ENCODE peak calls at places on chromosomes 3 and 15, in seven cellular contexts. T, Y, N, E, F, H and B are unnamed samples.

GRCh38 chr3:146138904-146139303 is 22.1 kb downstream of the PLOD2 start:
- DNase-seq in T (no peak), N (no peak), Y (no peak), E (no peak), F (no peak), H (no peak), B (peak)

GRCh38 chr3:171485338-171485737 is 25.1 kb upstream of the TNIK start:
- DNase-seq in E (no peak), Y (no peak), H (no peak), T (no peak), N (no peak), F (no peak), B (no peak)

GRCh38 chr15:76217029-76217866 is 94.0 kb downstream of the ETFA start:
- DNase-seq in E (peak), N (peak), F (no peak), T (no peak), H (no peak), Y (peak), B (peak)

GRCh38 chr15:63049747-63050439 is 7.3 kb downstream of the TPM1 start:
- DNase-seq in T (no peak), F (no peak), N (no peak), E (no peak), Y (peak), H (no peak), B (peak)

GRCh38 chr15:31930967-31931366 is 99.3 kb upstream of the CHRNA7 start:
- DNase-seq in Y (no peak), E (no peak), T (no peak), F (no peak), H (no peak), N (no peak), B (no peak)

GRCh38 chr15:77753238-77753873 is 120.6 kb upstream of the LINGO1 start:
- DNase-seq in T (no peak), F (no peak), H (peak), Y (peak), N (no peak), E (peak), B (peak)

GRCh38 chr15:85839637-85840036 is 44.9 kb upstream of the KLHL25 start:
- DNase-seq in H (no peak), E (no peak), T (no peak), N (no peak), Y (no peak), F (no peak), B (no peak)

GRCh38 chr15:28957606-28958498 is 72.1 kb downstream of the APBA2 start:
- DNase-seq in Y (no peak), T (no peak), H (no peak), E (no peak), N (no peak), F (no peak), B (no peak)

GRCh38 chr15:85821545-85821944 is 26.8 kb upstream of the KLHL25 start:
- DNase-seq in E (no peak), N (no peak), F (no peak), Y (no peak), T (no peak), H (no peak), B (no peak)

GRCh38 chr15:88918738-88919137 is 5.6 kb upstream of the MFGE8 start:
- DNase-seq in N (peak), H (no peak), Y (peak), T (peak), F (peak), E (peak), B (peak)

GRCh38 chr15:64426845-64427465 is 33.4 kb upstream of the ZNF609 start:
- DNase-seq in T (no peak), E (peak), Y (peak), N (peak), H (peak), F (no peak), B (peak)

GRCh38 chr3:9135930-9136525 is 113.4 kb downstream of the SRGAP3 start:
- DNase-seq in N (no peak), Y (no peak), F (peak), E (no peak), H (no peak), T (no peak), B (no peak)

GRCh38 chr15:36696191-36696590 is 116.8 kb downstream of the CDIN1 start:
- DNase-seq in T (no peak), F (no peak), Y (peak), N (no peak), E (no peak), H (no peak), B (no peak)

GRCh38 chr3:42498034-42498433 is 4.4 kb upstream of the VIPR1 start:
- DNase-seq in T (no peak), F (no peak), N (no peak), E (no peak), Y (no peak), H (no peak), B (no peak)

GRCh38 chr3:67017211-67017610 is 19.1 kb downstream of the KBTBD8 start:
- DNase-seq in H (peak), E (no peak), N (no peak), F (no peak), Y (no peak), T (no peak), B (peak)

GRCh38 chr15:91472316-91472756 is 372.3 kb downstream of the SV2B start:
- DNase-seq in H (no peak), E (no peak), F (no peak), T (no peak), N (no peak), Y (no peak), B (peak)

GRCh38 chr3:141500397-141500796 is 13.6 kb downstream of the RASA2 start:
- DNase-seq in H (no peak), T (no peak), Y (no peak), E (no peak), N (no peak), F (no peak), B (no peak)

GRCh38 chr3:29695201-29695904 is 414.5 kb downstream of the RBMS3 start:
- DNase-seq in E (peak), N (peak), H (no peak), T (peak), Y (peak), F (no peak), B (peak)

GRCh38 chr3:10223676-10224639 is 24.3 kb upstream of the TATDN2 start:
- DNase-seq in F (no peak), Y (no peak), T (no peak), N (no peak), E (no peak), H (no peak), B (no peak)

GRCh38 chr3:29887450-29887849 is 606.6 kb downstream of the RBMS3 start:
- DNase-seq in F (no peak), Y (no peak), H (no peak), T (no peak), E (no peak), N (no peak), B (no peak)

GRCh38 chr3:11434697-11435096 is 162.5 kb downstream of the ATG7 start:
- DNase-seq in N (no peak), H (no peak), T (no peak), F (no peak), E (no peak), Y (no peak), B (no peak)

GRCh38 chr15:93929375-93930094 is 301.8 kb upstream of the MCTP2 start:
- DNase-seq in F (peak), T (peak), H (no peak), N (peak), Y (no peak), E (no peak), B (peak)

GRCh38 chr3:32901005-32901932 is 50.2 kb upstream of the CCR4 start:
- DNase-seq in F (no peak), E (peak), H (no peak), T (no peak), N (peak), Y (no peak), B (peak)

GRCh38 chr3:168096210-168096795 is 579 bp upstream of the GOLIM4 start:
- DNase-seq in E (peak), F (peak), H (peak), N (peak), Y (peak), T (peak), B (peak)

GRCh38 chr15:85155360-85155759 is 173.7 kb downstream of the PDE8A start:
- DNase-seq in E (no peak), T (no peak), N (no peak), F (no peak), H (no peak), Y (no peak), B (no peak)

GRCh38 chr3:138944842-138945645 is 1.9 kb downstream of the FOXL2 start:
- DNase-seq in E (no peak), F (no peak), H (peak), T (no peak), Y (no peak), N (no peak), B (peak)

GRCh38 chr15:88790486-88790885 is 12.8 kb upstream of the ACAN start:
- DNase-seq in Y (no peak), N (no peak), E (no peak), H (no peak), T (no peak), F (no peak), B (no peak)

GRCh38 chr3:156552973-156553372 is 1.9 kb downstream of the SSR3 start:
- DNase-seq in N (no peak), Y (no peak), T (no peak), F (no peak), H (no peak), E (no peak), B (no peak)

GRCh38 chr3:29802057-29802456 is 521.2 kb downstream of the RBMS3 start:
- DNase-seq in E (peak), N (no peak), T (no peak), F (no peak), Y (no peak), H (peak), B (peak)

GRCh38 chr3:16350041-16350952 is 85.3 kb downstream of the OXNAD1 start:
- DNase-seq in F (no peak), N (peak), H (no peak), Y (no peak), E (no peak), T (no peak), B (peak)

GRCh38 chr3:112128843-112129727 is 4.0 kb downstream of the GCSAM start:
- DNase-seq in E (peak), T (no peak), Y (no peak), H (peak), N (peak), F (no peak), B (peak)

GRCh38 chr3:187746479-187747335 is 1.4 kb upstream of the BCL6 start:
- DNase-seq in N (no peak), T (peak), F (no peak), E (peak), Y (no peak), H (no peak), B (peak)

GRCh38 chr3:187746059-187746453 is 788 bp upstream of the BCL6 start:
- DNase-seq in F (no peak), Y (no peak), E (no peak), T (no peak), H (no peak), N (no peak), B (peak)

GRCh38 chr3:187748050-187748481 is 2.8 kb upstream of the BCL6 start:
- DNase-seq in T (peak), F (peak), Y (peak), N (no peak), H (peak), E (peak), B (peak)

GRCh38 chr3:187745201-187746058 is at the start of gene BCL6:
- DNase-seq in H (peak), Y (peak), E (peak), F (peak), N (peak), T (peak), B (peak)

GRCh38 chr3:187747506-187747905 is 2.2 kb upstream of the BCL6 start:
- DNase-seq in E (no peak), T (no peak), N (no peak), Y (no peak), F (no peak), H (no peak), B (no peak)
- H3K4me3 ChIP-seq in E (no peak), T (peak), N (no peak), Y (no peak), F (peak), H (no peak), B (no peak)

GRCh38 chr3:27720029-27720518 is 2.0 kb downstream of the EOMES start:
- DNase-seq in T (no peak), Y (no peak), F (no peak), H (no peak), E (no peak), N (no peak), B (no peak)

GRCh38 chr3:27722957-27723802 is 1.1 kb upstream of the EOMES start:
- DNase-seq in H (no peak), Y (peak), E (no peak), F (no peak), N (no peak), T (no peak), B (no peak)

GRCh38 chr3:27720899-27721716 is 1.0 kb downstream of the EOMES start:
- DNase-seq in F (no peak), T (no peak), E (peak), H (peak), N (no peak), Y (no peak), B (no peak)

GRCh38 chr3:27723803-27724458 is 1.8 kb upstream of the EOMES start:
- DNase-seq in H (no peak), Y (no peak), E (no peak), N (no peak), T (no peak), F (no peak), B (no peak)

GRCh38 chr3:27721717-27722564 is at the start of gene EOMES:
- DNase-seq in F (no peak), T (no peak), N (no peak), H (peak), E (peak), Y (peak), B (no peak)
- TF ChIP-seq CTCF in F (peak), T (no peak), N (peak), H (peak), E (peak), Y (peak), B (peak)

DNA sequence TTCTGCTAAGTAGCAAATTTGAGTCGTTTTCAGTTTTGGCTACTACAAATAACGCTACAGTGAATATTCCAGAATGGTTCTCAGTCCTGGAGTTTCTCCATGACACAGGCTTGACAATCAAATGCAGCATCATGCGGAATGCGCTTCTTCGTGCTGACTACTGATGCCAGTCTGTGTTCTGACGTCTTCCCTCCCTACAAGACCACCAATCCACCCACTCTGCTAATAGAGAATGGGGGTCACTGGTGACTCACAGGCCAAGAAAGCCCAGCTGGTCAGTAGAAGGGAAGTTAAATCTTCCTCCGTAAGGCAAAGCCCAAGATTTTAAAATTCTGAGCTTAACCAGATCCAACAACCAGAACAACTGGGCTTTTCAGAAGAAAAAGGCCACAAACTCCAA is 115.1 kb downstream of the XXYLT1 start:
- DNase-seq in F (no peak), Y (peak), N (no peak), T (no peak), E (no peak), H (no peak), B (no peak)
- H3K4me3 ChIP-seq in F (no peak), Y (no peak), N (no peak), T (no peak), E (no peak), H (no peak), B (no peak)

DNA sequence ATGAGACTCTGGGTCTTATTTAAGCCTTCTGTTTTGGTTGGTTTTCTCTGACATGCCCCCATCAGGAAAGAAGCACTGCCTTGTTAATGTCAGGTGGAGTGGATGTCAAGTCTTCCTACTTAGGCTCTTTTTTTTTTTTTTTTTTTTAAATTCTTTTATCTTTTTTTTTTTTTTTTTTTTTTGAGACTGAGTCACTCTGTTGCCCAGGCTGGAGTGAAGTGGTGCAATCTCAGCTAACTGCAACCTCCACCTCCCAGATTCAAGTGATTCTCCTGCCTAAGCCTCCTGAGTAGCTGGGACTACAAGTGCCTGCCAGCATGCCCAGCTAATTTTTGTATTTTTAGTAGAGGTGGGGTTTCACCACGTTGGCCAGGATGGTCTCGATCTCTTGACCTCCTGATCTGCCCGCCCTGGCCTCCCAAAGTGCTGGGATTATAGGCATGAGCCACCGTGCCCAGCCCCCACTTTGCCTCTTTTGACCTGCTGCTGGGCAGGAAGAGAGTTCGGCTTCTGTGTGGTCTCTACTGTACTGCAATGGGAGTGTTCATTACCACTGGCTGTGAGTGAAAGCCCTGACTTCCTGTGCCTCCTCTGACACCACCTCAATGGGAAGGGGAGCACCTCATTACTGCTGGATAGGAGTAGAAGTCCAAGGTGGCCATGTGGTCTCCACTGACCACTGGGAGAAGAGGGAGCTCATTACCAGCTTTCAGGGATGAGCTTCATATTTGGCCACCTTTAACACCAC is 10.9 kb downstream of the CTDSPL start:
- DNase-seq in E (no peak), N (no peak), T (no peak), H (no peak), F (no peak), Y (no peak), B (peak)
- TF ChIP-seq CTCF in E (no peak), N (no peak), T (no peak), H (no peak), F (no peak), Y (no peak), B (no peak)

DNA sequence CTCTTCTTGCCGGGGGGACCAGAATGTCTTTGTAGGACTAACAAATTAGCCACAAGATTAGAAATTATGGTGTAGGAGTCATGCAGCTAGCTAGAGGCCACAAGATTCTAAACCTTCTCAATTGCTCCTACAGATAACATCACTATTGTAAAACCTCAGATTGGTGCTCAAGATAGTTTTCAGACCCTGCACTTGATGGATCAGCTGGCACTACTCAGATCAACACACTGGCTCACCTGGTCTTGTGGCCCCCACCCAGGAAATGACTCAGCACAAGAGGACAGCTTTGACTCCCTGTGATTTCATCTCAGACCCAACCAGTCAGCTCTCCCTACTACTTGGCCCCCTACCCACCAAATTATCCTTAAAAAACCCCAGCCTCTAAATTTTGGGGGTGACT is 124.1 kb upstream of the RASGRP1 start:
- DNase-seq in T (no peak), H (no peak), N (no peak), Y (no peak), E (peak), F (no peak), B (no peak)
- H3K4me3 ChIP-seq in T (no peak), H (no peak), N (no peak), Y (no peak), E (no peak), F (no peak), B (no peak)